ENCODE peak calls at places on chromosome 10, in five cellular contexts. One of them, this sample, is unnamed.

GRCh38 chr10:43700306-43700705 is 51.6 kb upstream of the ZNF32 start:
- DNase-seq in sigmoid colon: no peak
- DNase-seq in cardiac muscle cell: no peak
- DNase-seq in HCT116: no peak
- DNase-seq in transverse colon: no peak
- DNase-seq in this sample: no peak

GRCh38 chr10:118590334-118590733 is 5.1 kb downstream of the PRLHR start:
- DNase-seq in sigmoid colon: no peak
- DNase-seq in cardiac muscle cell: no peak
- DNase-seq in HCT116: no peak
- DNase-seq in transverse colon: no peak
- DNase-seq in this sample: no peak

GRCh38 chr10:86357041-86357440 is 9.6 kb downstream of the GRID1 start:
- DNase-seq in sigmoid colon: peak; percentile 62
- DNase-seq in cardiac muscle cell: no peak
- DNase-seq in HCT116: no peak
- DNase-seq in transverse colon: no peak
- DNase-seq in this sample: no peak

GRCh38 chr10:82071231-82071630 is 196.2 kb downstream of the NRG3 start:
- DNase-seq in sigmoid colon: no peak
- DNase-seq in cardiac muscle cell: no peak
- DNase-seq in HCT116: no peak
- DNase-seq in transverse colon: no peak
- DNase-seq in this sample: no peak

GRCh38 chr10:89119651-89120050 is 87.5 kb downstream of the CH25H start:
- DNase-seq in sigmoid colon: no peak
- DNase-seq in cardiac muscle cell: no peak
- DNase-seq in HCT116: no peak
- DNase-seq in transverse colon: no peak
- DNase-seq in this sample: no peak

GRCh38 chr10:123379156-123379555 is 225.0 kb downstream of the BUB3 start:
- DNase-seq in sigmoid colon: no peak
- DNase-seq in cardiac muscle cell: no peak
- DNase-seq in HCT116: no peak
- DNase-seq in transverse colon: no peak
- DNase-seq in this sample: no peak

GRCh38 chr10:78778446-78779338 is 290.1 kb upstream of the ZMIZ1 start:
- DNase-seq in sigmoid colon: no peak
- DNase-seq in cardiac muscle cell: no peak
- DNase-seq in HCT116: no peak
- DNase-seq in transverse colon: no peak
- DNase-seq in this sample: no peak

GRCh38 chr10:68423522-68423921 is 16.4 kb upstream of the RUFY2 start:
- DNase-seq in sigmoid colon: no peak
- DNase-seq in cardiac muscle cell: no peak
- DNase-seq in HCT116: no peak
- DNase-seq in transverse colon: no peak
- DNase-seq in this sample: peak; percentile 10

GRCh38 chr10:123643315-123643714 is 22.8 kb upstream of the GPR26 start:
- DNase-seq in sigmoid colon: peak; percentile 27
- DNase-seq in cardiac muscle cell: no peak
- DNase-seq in HCT116: no peak
- DNase-seq in transverse colon: no peak
- DNase-seq in this sample: no peak

GRCh38 chr10:97914837-97915211 is 65.2 kb downstream of the GOLGA7B start:
- DNase-seq in sigmoid colon: peak; percentile 79
- DNase-seq in cardiac muscle cell: peak; percentile 85
- DNase-seq in HCT116: peak; percentile 58
- DNase-seq in transverse colon: peak; percentile 78
- DNase-seq in this sample: peak; percentile 61

DNA sequence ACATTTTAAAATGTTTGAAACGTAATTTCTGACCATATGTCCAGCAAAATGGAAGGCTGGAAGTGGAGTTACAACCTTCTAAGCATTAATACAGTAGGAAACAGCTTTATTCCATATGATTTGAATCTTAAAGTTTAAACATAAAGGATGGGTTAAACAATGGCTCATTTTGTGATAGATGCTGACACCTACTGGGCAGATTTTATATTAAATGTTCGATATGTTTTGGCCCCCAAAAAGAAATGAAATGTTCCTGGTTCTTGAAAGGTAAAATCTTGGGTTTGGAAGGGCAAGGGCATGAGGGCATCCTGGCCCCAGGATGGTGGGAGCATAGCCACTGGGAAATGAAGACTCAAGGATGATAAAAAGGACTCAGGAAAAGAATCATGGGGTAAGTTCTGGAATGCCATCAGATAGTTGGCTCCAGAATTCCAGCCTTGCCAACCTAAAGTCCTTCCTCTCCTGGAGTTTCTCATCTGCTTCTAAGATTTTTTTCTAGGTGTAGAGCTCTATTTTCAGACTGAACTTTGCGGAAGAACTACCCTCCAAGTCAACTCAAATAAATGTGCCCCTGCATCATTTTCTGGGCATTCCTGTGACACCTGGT is 34.6 kb upstream of the SLC35G1 start:
- DNase-seq in sigmoid colon: no peak
- DNase-seq in cardiac muscle cell: no peak
- DNase-seq in HCT116: peak; percentile 3
- DNase-seq in transverse colon: no peak
- DNase-seq in this sample: no peak
- TF ChIP-seq CTCF in sigmoid colon: no peak
- TF ChIP-seq CTCF in cardiac muscle cell: peak; percentile 25
- TF ChIP-seq CTCF in HCT116: peak; percentile 19
- TF ChIP-seq CTCF in transverse colon: peak; percentile 25
- TF ChIP-seq CTCF in this sample: no peak

DNA sequence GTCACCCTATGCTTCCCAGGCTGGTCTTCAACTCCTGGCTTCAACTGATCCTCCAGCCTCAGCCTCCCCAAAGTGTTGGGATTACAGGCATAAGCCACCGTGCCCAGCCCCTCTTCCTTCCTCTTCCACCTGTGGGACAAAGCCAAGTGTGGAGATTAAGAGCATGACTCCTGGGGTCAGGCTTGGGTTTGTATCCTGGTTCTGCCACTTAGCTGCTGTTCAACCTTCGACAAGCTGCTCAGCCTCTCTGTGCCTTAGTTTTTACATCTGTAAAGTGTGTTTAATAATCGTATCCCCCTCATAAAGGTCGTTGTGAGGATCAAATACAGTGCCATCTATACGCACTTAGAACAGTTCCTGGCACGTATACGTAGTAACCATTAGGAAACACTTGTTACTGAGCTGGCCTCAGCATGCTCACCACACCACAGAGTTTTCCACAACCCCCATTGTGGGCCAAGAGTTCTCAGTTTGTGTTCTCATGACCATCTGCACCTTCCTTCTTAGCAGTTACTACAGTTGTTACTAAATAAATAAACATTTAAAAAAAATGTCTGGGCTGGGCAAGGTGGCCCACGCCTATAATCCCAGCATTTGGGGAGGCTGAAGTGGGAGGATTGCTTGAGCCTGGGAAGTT is 140.5 kb upstream of the BTBD16 start:
- DNase-seq in sigmoid colon: no peak
- DNase-seq in cardiac muscle cell: no peak
- DNase-seq in HCT116: no peak
- DNase-seq in transverse colon: no peak
- DNase-seq in this sample: no peak
- H3K4me1 ChIP-seq in sigmoid colon: peaks cover 87% of the 10 kb centered on the region
- H3K4me1 ChIP-seq in cardiac muscle cell: peaks cover 44% of the 10 kb centered on the region
- H3K4me1 ChIP-seq in HCT116: peaks cover 37% of the 10 kb centered on the region
- H3K4me1 ChIP-seq in transverse colon: peaks cover 20% of the 10 kb centered on the region
- H3K4me1 ChIP-seq in this sample: no peaks in the 10 kb centered on the region

DNA sequence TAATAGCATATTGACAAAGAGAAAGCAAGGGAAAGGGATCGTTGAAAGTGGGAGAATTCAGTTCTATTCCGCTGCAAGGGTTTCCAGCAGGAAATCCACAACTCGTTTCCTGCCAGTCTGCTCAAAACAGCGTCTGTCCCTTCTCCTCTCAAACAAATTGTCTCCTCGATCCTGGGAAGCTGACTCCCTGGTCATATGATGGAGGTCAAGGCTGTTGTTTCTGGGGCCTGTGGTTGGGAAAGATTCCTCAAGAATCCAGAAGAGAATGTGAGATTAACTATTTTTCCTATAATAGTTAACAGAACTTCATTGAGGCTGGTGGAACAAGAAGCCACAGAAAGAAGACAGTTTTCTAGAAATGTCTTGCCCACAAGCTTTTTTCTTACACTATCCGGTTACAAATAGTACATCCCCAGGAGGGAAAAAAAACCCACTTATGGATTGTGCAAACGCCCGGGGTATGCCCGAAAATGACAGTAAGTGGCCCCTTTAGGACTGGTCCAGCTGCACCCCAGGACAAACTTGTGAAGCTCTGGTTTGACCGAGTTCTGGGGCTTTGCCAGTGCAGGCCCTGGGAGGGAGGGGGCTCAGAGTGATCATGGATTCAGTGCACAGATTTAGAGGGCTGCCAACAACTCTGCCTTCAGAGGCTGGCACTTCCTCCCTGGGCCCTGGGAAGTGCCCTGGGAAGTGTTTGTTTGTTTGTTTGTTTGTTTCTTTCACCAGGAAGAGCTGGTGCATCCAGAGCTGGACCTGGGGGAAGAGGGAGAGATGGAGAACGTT is 49.4 kb upstream of the CTBP2 start:
- DNase-seq in sigmoid colon: no peak
- DNase-seq in cardiac muscle cell: no peak
- DNase-seq in HCT116: no peak
- DNase-seq in transverse colon: no peak
- DNase-seq in this sample: no peak
- H3K27ac ChIP-seq in sigmoid colon: no peak overlapping the region
- H3K27ac ChIP-seq in cardiac muscle cell: no peak overlapping the region
- H3K27ac ChIP-seq in HCT116: no peak overlapping the region
- H3K27ac ChIP-seq in transverse colon: no peak overlapping the region
- H3K27ac ChIP-seq in this sample: no peak overlapping the region

GRCh38 chr10:33073641-33074410 is 115.8 kb upstream of the ITGB1 start:
- DNase-seq in sigmoid colon: no peak
- DNase-seq in cardiac muscle cell: no peak
- DNase-seq in HCT116: no peak
- DNase-seq in transverse colon: no peak
- DNase-seq in this sample: no peak
- TF ChIP-seq CTCF in sigmoid colon: no peak
- TF ChIP-seq CTCF in cardiac muscle cell: no peak
- TF ChIP-seq CTCF in HCT116: peak; percentile 10
- TF ChIP-seq CTCF in transverse colon: no peak
- TF ChIP-seq CTCF in this sample: no peak

GRCh38 chr10:95363303-95363912 is 72.6 kb upstream of the PDLIM1 start:
- DNase-seq in sigmoid colon: no peak
- DNase-seq in cardiac muscle cell: peak; percentile 77
- DNase-seq in HCT116: peak; percentile 61
- DNase-seq in transverse colon: peak; percentile 47
- DNase-seq in this sample: peak; percentile 35
- H3K4me1 ChIP-seq in sigmoid colon: peaks cover 73% of the 10 kb centered on the region
- H3K4me1 ChIP-seq in cardiac muscle cell: peaks cover 9% of the 10 kb centered on the region
- H3K4me1 ChIP-seq in HCT116: no peaks in the 10 kb centered on the region
- H3K4me1 ChIP-seq in transverse colon: peaks cover 10% of the 10 kb centered on the region
- H3K4me1 ChIP-seq in this sample: no peaks in the 10 kb centered on the region